ENCODE peak calls at places on chromosomes 4 and X, in seven cellular contexts. J is natural killer cell, L is HT1080, Y is NCI-H460, V is GM03348, S is psoas muscle, F is SW480. B is an unnamed sample.

GRCh38 chr4:125741825-125742452 is 427.2 kb downstream of the FAT4 start:
- DNase-seq in J (no peak), L (peak; percentile 13), Y (no peak), V (peak; percentile 50), S (no peak), F (no peak), B (no peak)

GRCh38 chr4:127586922-127587571 is 45.7 kb upstream of the INTU start:
- DNase-seq in J (no peak), L (peak; percentile 50), Y (peak; percentile 37), V (peak; percentile 39), S (no peak), F (peak; percentile 66), B (no peak)

GRCh38 chr4:132123870-132124623 is 1025.0 kb upstream of the PCDH10 start:
- DNase-seq in J (no peak), L (peak; percentile 21), Y (no peak), V (no peak), S (no peak), F (no peak), B (no peak)

GRCh38 chrX:131821945-131822622 is 201.0 kb upstream of the STK26 start:
- DNase-seq in J (no peak), L (no peak), Y (no peak), V (no peak), S (peak; percentile 59), F (no peak), B (peak; percentile 22)

GRCh38 chrX:151984891-151985290 is 10.4 kb upstream of the GABRE start:
- DNase-seq in J (no peak), L (no peak), Y (no peak), V (no peak), S (no peak), F (no peak), B (no peak)

GRCh38 chr4:81607947-81608346 is 136.2 kb upstream of the RASGEF1B start:
- DNase-seq in J (no peak), L (peak; percentile 59), Y (no peak), V (no peak), S (no peak), F (no peak), B (no peak)

GRCh38 chrX:77160301-77160700 is 286.9 kb upstream of the FGF16 start:
- DNase-seq in J (no peak), L (peak; percentile 5), Y (no peak), V (peak; percentile 5), S (no peak), F (no peak), B (no peak)

GRCh38 chrX:69424161-69424560 is 80.0 kb upstream of the NALF2 start:
- DNase-seq in J (no peak), L (no peak), Y (peak; percentile 5), V (peak; percentile 16), S (no peak), F (peak; percentile 39), B (no peak)

GRCh38 chrX:69362354-69362753 is 141.8 kb upstream of the NALF2 start:
- DNase-seq in J (no peak), L (no peak), Y (no peak), V (peak; percentile 35), S (no peak), F (no peak), B (no peak)

GRCh38 chr4:3470244-3471097 is 7.4 kb downstream of the DOK7 start:
- DNase-seq in J (no peak), L (no peak), Y (no peak), V (no peak), S (peak; percentile 8), F (no peak), B (no peak)

GRCh38 chr4:47167391-47167790 is 136.0 kb downstream of the GABRB1 start:
- DNase-seq in J (no peak), L (peak; percentile 13), Y (no peak), V (no peak), S (no peak), F (peak; percentile 0), B (no peak)

GRCh38 chr4:73705056-73705432 is 35.3 kb upstream of the CXCL8 start:
- DNase-seq in J (no peak), L (peak; percentile 91), Y (no peak), V (peak; percentile 20), S (no peak), F (no peak), B (no peak)